ENCODE peak calls at places on chromosome 22, in seven cellular contexts. One of them, this sample, is unnamed.
A peak's percentile ranks its signal among the peaks of the same experiment; 100 is the strongest.

GRCh38 chr22:20566420-20567260 is 59.2 kb downstream of the MED15 start:
- DNase-seq in HS-5: peak; percentile 75
- DNase-seq in GM20000: no peak
- DNase-seq in naive B cell: no peak
- DNase-seq in fibroblast of the conjunctiva: peak; percentile 95
- DNase-seq in K562: no peak
- DNase-seq in AG08395: peak; percentile 80
- DNase-seq in this sample: peak; percentile 79

GRCh38 chr22:20532256-20532993 is 25.0 kb downstream of the MED15 start:
- DNase-seq in HS-5: no peak
- DNase-seq in naive B cell: no peak
- DNase-seq in AG08395: no peak
- DNase-seq in K562: no peak
- DNase-seq in fibroblast of the conjunctiva: no peak
- DNase-seq in GM20000: no peak
- DNase-seq in this sample: no peak

GRCh38 chr22:46587492-46588278 is 32.5 kb upstream of the GRAMD4 start:
- DNase-seq in HS-5: no peak
- DNase-seq in fibroblast of the conjunctiva: no peak
- DNase-seq in K562: no peak
- DNase-seq in AG08395: no peak
- DNase-seq in naive B cell: peak; percentile 96
- DNase-seq in GM20000: peak; percentile 82
- DNase-seq in this sample: peak; percentile 96

GRCh38 chr22:49826603-49827306 is 918 bp downstream of the BRD1 start:
- DNase-seq in fibroblast of the conjunctiva: no peak
- DNase-seq in AG08395: peak; percentile 37
- DNase-seq in HS-5: no peak
- DNase-seq in naive B cell: peak; percentile 42
- DNase-seq in K562: no peak
- DNase-seq in GM20000: peak; percentile 54
- DNase-seq in this sample: peak; percentile 90

GRCh38 chr22:26737262-26737661 is 79.9 kb downstream of the MIAT start:
- DNase-seq in HS-5: no peak
- DNase-seq in fibroblast of the conjunctiva: no peak
- DNase-seq in K562: no peak
- DNase-seq in GM20000: no peak
- DNase-seq in naive B cell: no peak
- DNase-seq in AG08395: peak; percentile 48
- DNase-seq in this sample: no peak

GRCh38 chr22:48664586-48664985 is 1163.1 kb downstream of the BRD1 start:
- DNase-seq in fibroblast of the conjunctiva: no peak
- DNase-seq in HS-5: no peak
- DNase-seq in naive B cell: no peak
- DNase-seq in AG08395: no peak
- DNase-seq in GM20000: no peak
- DNase-seq in K562: no peak
- DNase-seq in this sample: no peak

GRCh38 chr22:50289942-50290630 is 17.4 kb downstream of the PLXNB2 start:
- DNase-seq in HS-5: no peak
- DNase-seq in fibroblast of the conjunctiva: no peak
- DNase-seq in naive B cell: no peak
- DNase-seq in K562: no peak
- DNase-seq in AG08395: no peak
- DNase-seq in GM20000: no peak
- DNase-seq in this sample: no peak

GRCh38 chr22:45867118-45867905 is 109.7 kb downstream of the WNT7B start:
- DNase-seq in K562: no peak
- DNase-seq in HS-5: no peak
- DNase-seq in naive B cell: no peak
- DNase-seq in AG08395: peak; percentile 65
- DNase-seq in fibroblast of the conjunctiva: no peak
- DNase-seq in GM20000: peak; percentile 69
- DNase-seq in this sample: peak; percentile 43

GRCh38 chr22:45007946-45008852 is 1.6 kb downstream of the PHF21B start:
- DNase-seq in naive B cell: no peak
- DNase-seq in fibroblast of the conjunctiva: no peak
- DNase-seq in AG08395: no peak
- DNase-seq in K562: peak; percentile 28
- DNase-seq in GM20000: peak; percentile 58
- DNase-seq in HS-5: no peak
- DNase-seq in this sample: no peak

GRCh38 chr22:36977401-36977861 is 41.8 kb downstream of the TST start:
- DNase-seq in naive B cell: peak; percentile 67
- DNase-seq in fibroblast of the conjunctiva: no peak
- DNase-seq in AG08395: peak; percentile 9
- DNase-seq in K562: peak; percentile 73
- DNase-seq in HS-5: peak; percentile 0
- DNase-seq in GM20000: peak; percentile 78
- DNase-seq in this sample: peak; percentile 94

GRCh38 chr22:37560682-37561208 is 465 bp downstream of the CDC42EP1 start:
- DNase-seq in fibroblast of the conjunctiva: no peak
- DNase-seq in HS-5: no peak
- DNase-seq in AG08395: peak; percentile 59
- DNase-seq in GM20000: no peak
- DNase-seq in naive B cell: no peak
- DNase-seq in K562: peak; percentile 39
- DNase-seq in this sample: no peak

GRCh38 chr22:21573293-21573734 is 5.8 kb downstream of the UBE2L3 start:
- DNase-seq in naive B cell: no peak
- DNase-seq in K562: no peak
- DNase-seq in fibroblast of the conjunctiva: no peak
- DNase-seq in AG08395: no peak
- DNase-seq in HS-5: no peak
- DNase-seq in GM20000: no peak
- DNase-seq in this sample: no peak

This sample was measured in spleen.